ENCODE peak calls at places on chromosomes 13 and 19, in six cellular contexts. One of them, this sample, is unnamed.

GRCh38 chr19:55082023-55082851 is 6.6 kb downstream of the EPS8L1 start:
- DNase-seq in heart left ventricle: no peak
- DNase-seq in CD8-positive, alpha-beta T cell: peak
- DNase-seq in hepatocyte: peak
- DNase-seq in H1: no peak
- DNase-seq in MM.1S: no peak
- DNase-seq in this sample: no peak

GRCh38 chr13:20904908-20905307 is 2.4 kb upstream of the XPO4 start:
- DNase-seq in heart left ventricle: no peak
- DNase-seq in CD8-positive, alpha-beta T cell: no peak
- DNase-seq in hepatocyte: no peak
- DNase-seq in H1: no peak
- DNase-seq in MM.1S: no peak
- DNase-seq in this sample: no peak

GRCh38 chr13:75368167-75368566 is 113.8 kb downstream of the TBC1D4 start:
- DNase-seq in heart left ventricle: peak
- DNase-seq in CD8-positive, alpha-beta T cell: no peak
- DNase-seq in hepatocyte: peak
- DNase-seq in H1: no peak
- DNase-seq in MM.1S: no peak
- DNase-seq in this sample: no peak

GRCh38 chr19:33054623-33055022 is 10.1 kb downstream of the RHPN2 start:
- DNase-seq in heart left ventricle: no peak
- DNase-seq in CD8-positive, alpha-beta T cell: no peak
- DNase-seq in hepatocyte: peak
- DNase-seq in H1: no peak
- DNase-seq in MM.1S: no peak
- DNase-seq in this sample: no peak

GRCh38 chr13:25352806-25353205 is 19.0 kb upstream of the ATP8A2 start:
- DNase-seq in heart left ventricle: no peak
- DNase-seq in CD8-positive, alpha-beta T cell: no peak
- DNase-seq in hepatocyte: no peak
- DNase-seq in H1: no peak
- DNase-seq in MM.1S: no peak
- DNase-seq in this sample: no peak

GRCh38 chr13:78160793-78161192 is 242.2 kb upstream of the EDNRB start:
- DNase-seq in heart left ventricle: no peak
- DNase-seq in CD8-positive, alpha-beta T cell: no peak
- DNase-seq in hepatocyte: no peak
- DNase-seq in H1: no peak
- DNase-seq in MM.1S: peak
- DNase-seq in this sample: no peak

GRCh38 chr13:26257049-26257448 is 3.1 kb downstream of the CDK8 start:
- DNase-seq in heart left ventricle: no peak
- DNase-seq in CD8-positive, alpha-beta T cell: no peak
- DNase-seq in hepatocyte: no peak
- DNase-seq in H1: no peak
- DNase-seq in MM.1S: no peak
- DNase-seq in this sample: no peak

GRCh38 chr19:51729781-51730180 is 6.0 kb upstream of the HAS1 start:
- DNase-seq in heart left ventricle: no peak
- DNase-seq in CD8-positive, alpha-beta T cell: no peak
- DNase-seq in hepatocyte: no peak
- DNase-seq in H1: no peak
- DNase-seq in MM.1S: no peak
- DNase-seq in this sample: no peak

GRCh38 chr19:3606174-3606689 is 443 bp downstream of the TBXA2R start:
- DNase-seq in heart left ventricle: peak
- DNase-seq in CD8-positive, alpha-beta T cell: peak
- DNase-seq in hepatocyte: no peak
- DNase-seq in H1: no peak
- DNase-seq in MM.1S: peak
- DNase-seq in this sample: no peak

GRCh38 chr13:114069376-114070097 is 62.9 kb downstream of the RASA3 start:
- DNase-seq in heart left ventricle: no peak
- DNase-seq in CD8-positive, alpha-beta T cell: no peak
- DNase-seq in hepatocyte: no peak
- DNase-seq in H1: no peak
- DNase-seq in MM.1S: no peak
- DNase-seq in this sample: no peak

GRCh38 chr13:48334534-48335127 is 31.1 kb downstream of the RB1 start:
- DNase-seq in heart left ventricle: no peak
- DNase-seq in CD8-positive, alpha-beta T cell: no peak
- DNase-seq in hepatocyte: peak
- DNase-seq in H1: no peak
- DNase-seq in MM.1S: peak
- DNase-seq in this sample: no peak

GRCh38 chr13:77299587-77299986 is 27.3 kb downstream of the MYCBP2 start:
- DNase-seq in heart left ventricle: no peak
- DNase-seq in CD8-positive, alpha-beta T cell: no peak
- DNase-seq in hepatocyte: no peak
- DNase-seq in H1: no peak
- DNase-seq in MM.1S: no peak
- DNase-seq in this sample: no peak

GRCh38 chr19:29499261-29499920 is 26.4 kb upstream of the VSTM2B start:
- DNase-seq in heart left ventricle: no peak
- DNase-seq in CD8-positive, alpha-beta T cell: no peak
- DNase-seq in hepatocyte: no peak
- DNase-seq in H1: no peak
- DNase-seq in MM.1S: no peak
- DNase-seq in this sample: no peak

GRCh38 chr19:48398329-48399235 is 5.1 kb downstream of the GRIN2D start:
- DNase-seq in heart left ventricle: peak
- DNase-seq in CD8-positive, alpha-beta T cell: peak
- DNase-seq in hepatocyte: peak
- DNase-seq in H1: peak
- DNase-seq in MM.1S: peak
- DNase-seq in this sample: no peak

GRCh38 chr19:42401365-42402303 is 11.5 kb upstream of the CNFN start:
- DNase-seq in heart left ventricle: peak
- DNase-seq in CD8-positive, alpha-beta T cell: peak
- DNase-seq in hepatocyte: peak
- DNase-seq in H1: peak
- DNase-seq in MM.1S: peak
- DNase-seq in this sample: peak

GRCh38 chr19:907183-907853 is 5.7 kb downstream of the R3HDM4 start:
- DNase-seq in heart left ventricle: peak
- DNase-seq in CD8-positive, alpha-beta T cell: peak
- DNase-seq in hepatocyte: no peak
- DNase-seq in H1: no peak
- DNase-seq in MM.1S: no peak
- DNase-seq in this sample: no peak

GRCh38 chr13:105773241-105773640 is 762.2 kb downstream of the EFNB2 start:
- DNase-seq in heart left ventricle: no peak
- DNase-seq in CD8-positive, alpha-beta T cell: no peak
- DNase-seq in hepatocyte: no peak
- DNase-seq in H1: no peak
- DNase-seq in MM.1S: no peak
- DNase-seq in this sample: no peak

GRCh38 chr13:57557979-57558529 is 73.5 kb upstream of the PCDH17 start:
- DNase-seq in heart left ventricle: no peak
- DNase-seq in CD8-positive, alpha-beta T cell: no peak
- DNase-seq in hepatocyte: peak
- DNase-seq in H1: no peak
- DNase-seq in MM.1S: peak
- DNase-seq in this sample: no peak

GRCh38 chr13:51246411-51247298 is 24.5 kb downstream of the FAM124A start:
- DNase-seq in heart left ventricle: peak
- DNase-seq in CD8-positive, alpha-beta T cell: no peak
- DNase-seq in hepatocyte: no peak
- DNase-seq in H1: no peak
- DNase-seq in MM.1S: no peak
- DNase-seq in this sample: no peak

GRCh38 chr19:54209748-54210494 is 9.3 kb downstream of the RPS9 start:
- DNase-seq in heart left ventricle: peak
- DNase-seq in CD8-positive, alpha-beta T cell: no peak
- DNase-seq in hepatocyte: peak
- DNase-seq in H1: no peak
- DNase-seq in MM.1S: no peak
- DNase-seq in this sample: peak

GRCh38 chr13:111394211-111394922 is 73.9 kb downstream of the TEX29 start:
- DNase-seq in heart left ventricle: no peak
- DNase-seq in CD8-positive, alpha-beta T cell: no peak
- DNase-seq in hepatocyte: no peak
- DNase-seq in H1: no peak
- DNase-seq in MM.1S: no peak
- DNase-seq in this sample: no peak

GRCh38 chr19:55076321-55076720 is 652 bp downstream of the EPS8L1 start:
- DNase-seq in heart left ventricle: no peak
- DNase-seq in CD8-positive, alpha-beta T cell: no peak
- DNase-seq in hepatocyte: no peak
- DNase-seq in H1: no peak
- DNase-seq in MM.1S: no peak
- DNase-seq in this sample: no peak

GRCh38 chr13:21240586-21240985 is 64.1 kb downstream of the MRPL57 start:
- DNase-seq in heart left ventricle: no peak
- DNase-seq in CD8-positive, alpha-beta T cell: no peak
- DNase-seq in hepatocyte: no peak
- DNase-seq in H1: no peak
- DNase-seq in MM.1S: no peak
- DNase-seq in this sample: no peak

GRCh38 chr19:9847087-9847671 is 12.1 kb downstream of the PIN1 start:
- DNase-seq in heart left ventricle: no peak
- DNase-seq in CD8-positive, alpha-beta T cell: peak
- DNase-seq in hepatocyte: peak
- DNase-seq in H1: peak
- DNase-seq in MM.1S: no peak
- DNase-seq in this sample: peak

GRCh38 chr19:9547870-9548269 is 9.4 kb upstream of the ZNF426 start:
- DNase-seq in heart left ventricle: no peak
- DNase-seq in CD8-positive, alpha-beta T cell: no peak
- DNase-seq in hepatocyte: no peak
- DNase-seq in H1: no peak
- DNase-seq in MM.1S: no peak
- DNase-seq in this sample: no peak

GRCh38 chr13:101661839-101662238 is 209.4 kb downstream of the ITGBL1 start:
- DNase-seq in heart left ventricle: no peak
- DNase-seq in CD8-positive, alpha-beta T cell: no peak
- DNase-seq in hepatocyte: no peak
- DNase-seq in H1: no peak
- DNase-seq in MM.1S: no peak
- DNase-seq in this sample: no peak

GRCh38 chr19:2631213-2631821 is 71.2 kb downstream of the GNG7 start:
- DNase-seq in heart left ventricle: no peak
- DNase-seq in CD8-positive, alpha-beta T cell: no peak
- DNase-seq in hepatocyte: no peak
- DNase-seq in H1: no peak
- DNase-seq in MM.1S: peak
- DNase-seq in this sample: no peak

GRCh38 chr13:36369268-36370107 is 23.3 kb upstream of the SPART start:
- DNase-seq in heart left ventricle: no peak
- DNase-seq in CD8-positive, alpha-beta T cell: no peak
- DNase-seq in hepatocyte: no peak
- DNase-seq in H1: no peak
- DNase-seq in MM.1S: no peak
- DNase-seq in this sample: no peak

GRCh38 chr13:103188688-103189326 is 122.6 kb upstream of the SLC10A2 start:
- DNase-seq in heart left ventricle: no peak
- DNase-seq in CD8-positive, alpha-beta T cell: no peak
- DNase-seq in hepatocyte: peak
- DNase-seq in H1: no peak
- DNase-seq in MM.1S: peak
- DNase-seq in this sample: no peak

GRCh38 chr13:112042496-112042895 is 24.5 kb upstream of the SOX1 start:
- DNase-seq in heart left ventricle: no peak
- DNase-seq in CD8-positive, alpha-beta T cell: no peak
- DNase-seq in hepatocyte: no peak
- DNase-seq in H1: no peak
- DNase-seq in MM.1S: no peak
- DNase-seq in this sample: no peak

GRCh38 chr13:39132286-39132685 is 94.0 kb downstream of the NHLRC3 start:
- DNase-seq in heart left ventricle: no peak
- DNase-seq in CD8-positive, alpha-beta T cell: no peak
- DNase-seq in hepatocyte: peak
- DNase-seq in H1: no peak
- DNase-seq in MM.1S: no peak
- DNase-seq in this sample: no peak

GRCh38 chr19:55659822-55660221 is 5.0 kb downstream of the U2AF2 start:
- DNase-seq in heart left ventricle: no peak
- DNase-seq in CD8-positive, alpha-beta T cell: no peak
- DNase-seq in hepatocyte: no peak
- DNase-seq in H1: no peak
- DNase-seq in MM.1S: no peak
- DNase-seq in this sample: no peak

DNA sequence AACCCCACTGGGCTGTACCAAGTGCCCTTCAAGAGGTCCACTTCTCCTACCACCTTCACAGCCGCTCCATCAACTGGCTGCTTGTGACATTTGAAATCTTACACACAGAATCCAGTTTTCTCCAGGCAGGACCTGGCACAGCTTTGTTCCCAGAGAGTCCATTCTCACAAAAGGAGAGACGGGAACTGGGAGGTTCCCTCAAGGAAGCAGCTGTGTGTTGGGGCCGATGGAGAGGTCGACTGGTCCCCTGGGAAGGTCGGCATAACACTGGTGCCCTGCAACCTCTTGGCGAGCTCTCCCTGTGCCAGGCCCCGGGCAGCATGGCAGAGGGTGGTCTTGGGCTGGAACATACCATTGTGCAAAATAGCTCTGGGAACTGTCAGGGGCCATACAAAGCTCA is 21.5 kb downstream of the ELL start:
- DNase-seq in heart left ventricle: peak
- DNase-seq in CD8-positive, alpha-beta T cell: no peak
- DNase-seq in hepatocyte: no peak
- DNase-seq in H1: no peak
- DNase-seq in MM.1S: no peak
- DNase-seq in this sample: no peak
- H3K27ac ChIP-seq in heart left ventricle: peak
- H3K27ac ChIP-seq in CD8-positive, alpha-beta T cell: no peak
- H3K27ac ChIP-seq in hepatocyte: no peak
- H3K27ac ChIP-seq in H1: no peak
- H3K27ac ChIP-seq in MM.1S: no peak
- H3K27ac ChIP-seq in this sample: peak

GRCh38 chr19:45251452-45252354 is 632 bp downstream of the MARK4 start:
- DNase-seq in heart left ventricle: no peak
- DNase-seq in CD8-positive, alpha-beta T cell: no peak
- DNase-seq in hepatocyte: peak
- DNase-seq in H1: no peak
- DNase-seq in MM.1S: no peak
- DNase-seq in this sample: no peak
- H3K27ac ChIP-seq in heart left ventricle: peak
- H3K27ac ChIP-seq in CD8-positive, alpha-beta T cell: peak
- H3K27ac ChIP-seq in hepatocyte: peak
- H3K27ac ChIP-seq in H1: no peak
- H3K27ac ChIP-seq in MM.1S: no peak
- H3K27ac ChIP-seq in this sample: peak

GRCh38 chr19:16084067-16084685 is 7.9 kb downstream of the TPM4 start:
- DNase-seq in heart left ventricle: no peak
- DNase-seq in CD8-positive, alpha-beta T cell: no peak
- DNase-seq in hepatocyte: no peak
- DNase-seq in H1: no peak
- DNase-seq in MM.1S: no peak
- DNase-seq in this sample: no peak
- H3K27ac ChIP-seq in heart left ventricle: no peak
- H3K27ac ChIP-seq in CD8-positive, alpha-beta T cell: no peak
- H3K27ac ChIP-seq in hepatocyte: no peak
- H3K27ac ChIP-seq in H1: no peak
- H3K27ac ChIP-seq in MM.1S: no peak
- H3K27ac ChIP-seq in this sample: peak

GRCh38 chr19:45577111-45577905 is 7.3 kb downstream of the OPA3 start:
- DNase-seq in heart left ventricle: no peak
- DNase-seq in CD8-positive, alpha-beta T cell: no peak
- DNase-seq in hepatocyte: peak
- DNase-seq in H1: no peak
- DNase-seq in MM.1S: no peak
- DNase-seq in this sample: no peak
- H3K27ac ChIP-seq in heart left ventricle: peak
- H3K27ac ChIP-seq in CD8-positive, alpha-beta T cell: no peak
- H3K27ac ChIP-seq in hepatocyte: peak
- H3K27ac ChIP-seq in H1: no peak
- H3K27ac ChIP-seq in MM.1S: no peak
- H3K27ac ChIP-seq in this sample: no peak